ENCODE peak calls at places on chromosomes 5 and 9, in seven cellular contexts. D, Z, E, O, X, I and U are unnamed samples.

GRCh38 chr5:51326844-51327243 is 56.4 kb upstream of the ISL1 start:
- DNase-seq in D (no peak), Z (no peak), E (no peak), O (no peak), X (no peak), I (no peak), U (no peak)

GRCh38 chr9:96382175-96382574 is 1.3 kb downstream of the SLC35D2 start:
- DNase-seq in D (peak; percentile 35), Z (peak; percentile 45), E (no peak), O (peak; percentile 20), X (no peak), I (no peak), U (no peak)

GRCh38 chr9:83670381-83670780 is 37.4 kb downstream of the UBQLN1 start:
- DNase-seq in D (no peak), Z (no peak), E (no peak), O (no peak), X (no peak), I (no peak), U (no peak)

GRCh38 chr5:91219803-91220371 is 163.2 kb downstream of the ARRDC3 start:
- DNase-seq in D (peak; percentile 26), Z (peak; percentile 57), E (peak; percentile 73), O (no peak), X (no peak), I (no peak), U (peak; percentile 29)

GRCh38 chr5:73637565-73637964 is 11.6 kb downstream of the ARHGEF28 start:
- DNase-seq in D (no peak), Z (no peak), E (no peak), O (no peak), X (no peak), I (no peak), U (no peak)

GRCh38 chr5:25020454-25020853 is 375.7 kb upstream of the CDH10 start:
- DNase-seq in D (no peak), Z (no peak), E (no peak), O (no peak), X (no peak), I (peak; percentile 19), U (no peak)

GRCh38 chr9:114991861-114992260 is 61.5 kb upstream of the TNFSF8 start:
- DNase-seq in D (no peak), Z (no peak), E (no peak), O (no peak), X (no peak), I (no peak), U (no peak)

GRCh38 chr5:132873119-132873929 is at the start of gene LEAP2:
- DNase-seq in D (no peak), Z (peak; percentile 39), E (peak; percentile 15), O (peak; percentile 95), X (no peak), I (no peak), U (no peak)

GRCh38 chr9:35598863-35599590 is 6.0 kb upstream of the TESK1 start:
- DNase-seq in D (no peak), Z (no peak), E (no peak), O (peak; percentile 65), X (no peak), I (no peak), U (no peak)

GRCh38 chr9:77455312-77455927 is 192.7 kb downstream of the GNA14 start:
- DNase-seq in D (peak; percentile 56), Z (no peak), E (peak; percentile 65), O (peak; percentile 33), X (no peak), I (no peak), U (no peak)

GRCh38 chr5:43556857-43557593 is at the start of gene PAIP1:
- DNase-seq in D (peak; percentile 64), Z (peak; percentile 86), E (peak; percentile 90), O (peak; percentile 66), X (peak; percentile 37), I (no peak), U (peak; percentile 92)

GRCh38 chr9:120931278-120932085 is 4.9 kb upstream of the TRAF1 start:
- DNase-seq in D (no peak), Z (peak; percentile 75), E (no peak), O (no peak), X (peak; percentile 93), I (no peak), U (no peak)

GRCh38 chr9:90062982-90063381 is 458.2 kb downstream of the GADD45G start:
- DNase-seq in D (no peak), Z (no peak), E (no peak), O (no peak), X (no peak), I (no peak), U (no peak)

GRCh38 chr9:105475302-105475701 is 27.5 kb downstream of the FSD1L start:
- DNase-seq in D (no peak), Z (peak; percentile 64), E (peak; percentile 30), O (peak; percentile 39), X (no peak), I (no peak), U (peak; percentile 21)

GRCh38 chr5:39992617-39993203 is 567.9 kb upstream of the DAB2 start:
- DNase-seq in D (no peak), Z (no peak), E (no peak), O (no peak), X (no peak), I (no peak), U (no peak)

GRCh38 chr5:102815560-102816324 is 60.6 kb downstream of the PAM start:
- DNase-seq in D (no peak), Z (no peak), E (no peak), O (no peak), X (no peak), I (no peak), U (no peak)

GRCh38 chr5:167128581-167128980 is 1162.9 kb upstream of the WWC1 start:
- DNase-seq in D (no peak), Z (no peak), E (no peak), O (no peak), X (no peak), I (no peak), U (no peak)

GRCh38 chr5:115336201-115336720 is 39.8 kb upstream of the CCDC112 start:
- DNase-seq in D (no peak), Z (peak; percentile 11), E (no peak), O (no peak), X (no peak), I (no peak), U (no peak)

GRCh38 chr9:98783518-98784226 is 12.7 kb downstream of the ANKS6 start:
- DNase-seq in D (no peak), Z (no peak), E (no peak), O (no peak), X (no peak), I (no peak), U (no peak)

GRCh38 chr9:85244856-85245255 is 496.9 kb downstream of the AGTPBP1 start:
- DNase-seq in D (no peak), Z (no peak), E (no peak), O (no peak), X (no peak), I (no peak), U (no peak)

GRCh38 chr5:129460951-129461815 is 1.1 kb downstream of the ADAMTS19 start:
- DNase-seq in D (no peak), Z (no peak), E (peak; percentile 23), O (no peak), X (no peak), I (no peak), U (peak; percentile 4)

GRCh38 chr5:142568271-142568995 is 117.5 kb downstream of the FGF1 start:
- DNase-seq in D (no peak), Z (peak; percentile 90), E (no peak), O (no peak), X (no peak), I (no peak), U (no peak)
- TF ChIP-seq CEBPB in D (no peak), Z (no peak), E (no peak), O (no peak), X (no peak), I (no peak), U (no peak)

DNA sequence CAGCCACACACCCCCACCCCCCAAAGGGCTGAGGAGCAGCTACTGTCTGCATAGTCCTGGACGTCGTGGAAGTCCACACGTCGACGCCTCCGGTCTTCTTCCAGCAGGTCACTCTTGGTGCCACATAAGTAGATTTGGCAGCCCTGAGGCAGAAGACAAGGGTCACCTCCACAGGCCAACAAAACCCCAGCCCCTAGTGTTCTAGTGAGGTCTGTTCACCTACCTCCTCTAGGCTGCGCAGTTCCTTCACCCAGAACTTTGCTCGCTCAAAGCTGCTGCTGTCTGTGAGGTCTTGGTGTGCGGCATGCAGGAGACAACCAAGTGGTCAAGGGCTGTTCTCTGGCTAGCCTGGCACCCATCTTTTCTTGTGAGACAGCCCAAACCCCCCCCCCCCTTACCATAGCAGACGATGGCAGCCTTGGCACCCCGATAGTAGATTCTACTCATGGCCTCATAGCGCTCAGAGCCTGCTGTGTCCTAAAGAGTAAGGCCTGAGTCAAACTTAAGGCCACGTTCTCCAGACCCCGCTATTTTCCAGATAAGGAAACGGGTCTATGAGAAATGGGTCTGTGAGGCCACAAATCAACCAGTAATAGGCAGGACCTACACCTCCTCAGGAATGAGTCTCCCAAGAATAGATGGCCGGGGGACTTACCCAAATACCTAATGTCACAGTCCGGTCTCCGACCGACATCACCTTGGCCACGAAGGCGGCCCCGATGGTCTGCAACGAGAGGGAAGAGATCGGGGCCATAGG is 987 bp downstream of the RAB24 start:
- DNase-seq in D (no peak), Z (peak; percentile 10), E (no peak), O (no peak), X (no peak), I (no peak), U (peak; percentile 40)
- TF ChIP-seq CEBPB in D (no peak), Z (no peak), E (no peak), O (no peak), X (no peak), I (no peak), U (no peak)

GRCh38 chr9:23766613-23767012 is 59.4 kb downstream of the ELAVL2 start:
- DNase-seq in D (no peak), Z (no peak), E (no peak), O (no peak), X (no peak), I (no peak), U (no peak)

GRCh38 chr9:23768861-23769260 is 57.2 kb downstream of the ELAVL2 start:
- DNase-seq in D (no peak), Z (no peak), E (no peak), O (no peak), X (no peak), I (no peak), U (no peak)

GRCh38 chr9:23772384-23772783 is 53.7 kb downstream of the ELAVL2 start:
- DNase-seq in D (no peak), Z (no peak), E (no peak), O (no peak), X (no peak), I (no peak), U (no peak)

GRCh38 chr9:23771746-23772145 is 54.3 kb downstream of the ELAVL2 start:
- DNase-seq in D (no peak), Z (no peak), E (no peak), O (no peak), X (no peak), I (no peak), U (no peak)

GRCh38 chr9:23769307-23769935 is 56.6 kb downstream of the ELAVL2 start:
- DNase-seq in D (no peak), Z (peak; percentile 6), E (no peak), O (no peak), X (no peak), I (no peak), U (no peak)
- TF ChIP-seq CEBPB in D (no peak), Z (no peak), E (no peak), O (no peak), X (no peak), I (no peak), U (no peak)

DNA sequence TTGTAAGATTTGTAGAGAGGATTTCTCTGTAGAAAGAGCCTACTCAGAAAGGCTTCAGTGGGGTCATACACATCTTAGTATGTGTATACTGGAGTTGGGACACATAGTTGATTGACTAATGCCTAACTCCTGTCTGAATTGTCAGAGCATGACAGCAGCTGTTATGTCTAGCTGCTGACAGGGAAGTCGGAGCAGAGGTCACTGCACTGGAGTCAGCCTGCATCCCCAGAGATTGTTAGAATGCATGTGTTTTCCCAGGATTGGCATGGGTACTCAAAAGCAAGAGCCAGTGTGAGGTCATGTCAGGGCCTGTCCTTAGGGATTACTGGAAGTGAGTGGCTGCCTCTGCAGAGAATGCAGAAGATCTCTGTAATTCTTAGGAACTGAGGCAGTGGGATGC is 82.7 kb downstream of the ITGA1 start:
- DNase-seq in D (no peak), Z (no peak), E (peak; percentile 35), O (peak; percentile 33), X (no peak), I (no peak), U (no peak)
- TF ChIP-seq CEBPB in D (no peak), Z (no peak), E (no peak), O (no peak), X (no peak), I (no peak), U (no peak)